ENCODE peak calls at places on chromosomes 5 and 9, in nine cellular contexts. C is hypothalamus; S is GM12891; L is effector CD4-positive, alpha-beta T cell; X is NCI-H2029; V is ovary; M is activated effector memory CD4-positive, alpha-beta T cell treated with Interleukin-2 at 50 U/mL for 16 hours; D is tibial artery; Y is Right ventricle myocardium superior. K is an unnamed sample.
A peak's percentile ranks its signal among the peaks of the same experiment; 100 is the strongest.

GRCh38 chr9:77158772-77159513 is 18.4 kb upstream of the VPS13A start:
- DNase-seq in V (no peak), X (no peak), Y (no peak), D (no peak), S (no peak), M (no peak), C (no peak), L (no peak), K (no peak)

GRCh38 chr9:89594811-89595550 is 9.8 kb upstream of the GADD45G start:
- DNase-seq in D (no peak), V (no peak), Y (no peak), L (no peak), S (no peak), C (no peak), X (no peak), M (no peak), K (no peak)

GRCh38 chr5:126965061-126965475 is 65.3 kb downstream of the MARCHF3 start:
- DNase-seq in D (no peak), X (no peak), M (no peak), V (no peak), Y (no peak), L (no peak), C (no peak), S (no peak), K (no peak)

GRCh38 chr5:67192719-67193464 is 3.7 kb downstream of the CD180 start:
- DNase-seq in S (no peak), V (no peak), D (no peak), M (no peak), X (no peak), L (no peak), Y (no peak), C (no peak), K (no peak)

GRCh38 chr5:13985736-13986418 is 41.4 kb upstream of the DNAH5 start:
- DNase-seq in S (no peak), M (no peak), C (no peak), Y (no peak), X (no peak), L (no peak), V (no peak), D (no peak), K (no peak)

GRCh38 chr5:160266752-160267345 is 37.5 kb downstream of the FABP6 start:
- DNase-seq in L (no peak), S (no peak), V (peak; percentile 79), M (no peak), X (no peak), Y (no peak), C (no peak), D (no peak), K (no peak)

GRCh38 chr5:156920042-156920860 is 42.8 kb downstream of the TIMD4 start:
- DNase-seq in D (no peak), S (no peak), C (no peak), L (no peak), M (no peak), X (no peak), V (no peak), Y (no peak), K (no peak)

GRCh38 chr9:134983506-134984371 is 66.0 kb upstream of the FCN1 start:
- DNase-seq in X (no peak), Y (no peak), C (no peak), L (peak; percentile 0), S (no peak), V (no peak), D (peak; percentile 33), M (no peak), K (no peak)

GRCh38 chr5:72951850-72952468 is 3.9 kb upstream of the FCHO2 start:
- DNase-seq in Y (no peak), M (no peak), X (no peak), V (no peak), L (no peak), D (no peak), C (no peak), S (no peak), K (no peak)

GRCh38 chr5:132812949-132813598 is at the start of gene SOWAHA:
- DNase-seq in Y (peak; percentile 42), X (peak; percentile 36), D (peak; percentile 48), M (no peak), L (no peak), V (no peak), S (no peak), C (peak; percentile 21), K (no peak)

GRCh38 chr9:126009047-126009446 is 261.9 kb downstream of the PBX3 start:
- DNase-seq in D (no peak), L (no peak), S (no peak), X (no peak), C (no peak), M (no peak), V (no peak), Y (no peak), K (no peak)

GRCh38 chr9:86099695-86100364 is 472 bp upstream of the GOLM1 start:
- DNase-seq in V (peak; percentile 49), D (no peak), X (no peak), C (no peak), M (no peak), Y (peak; percentile 55), S (no peak), L (no peak), K (peak; percentile 22)

GRCh38 chr9:22649384-22649783 is 202.8 kb downstream of the DMRTA1 start:
- DNase-seq in V (no peak), C (no peak), X (no peak), S (no peak), D (no peak), M (no peak), Y (no peak), L (no peak), K (no peak)

GRCh38 chr5:26023361-26023760 is 1015.0 kb downstream of the CDH9 start:
- DNase-seq in S (no peak), X (no peak), D (no peak), C (no peak), L (no peak), M (no peak), Y (no peak), V (no peak), K (no peak)

GRCh38 chr9:26296910-26297309 is 595.7 kb downstream of the CAAP1 start:
- DNase-seq in M (no peak), D (no peak), S (no peak), C (no peak), V (no peak), X (no peak), L (no peak), Y (no peak), K (no peak)

GRCh38 chr9:137598943-137599342 is 6.5 kb upstream of the ARRDC1 start:
- DNase-seq in X (no peak), Y (no peak), C (no peak), M (no peak), L (no peak), S (no peak), D (no peak), V (no peak), K (no peak)

GRCh38 chr5:160166973-160167622 is 47.8 kb upstream of the PWWP2A start:
- DNase-seq in D (no peak), S (no peak), M (no peak), V (no peak), L (no peak), Y (no peak), C (no peak), X (no peak), K (no peak)

GRCh38 chr5:119353213-119353612 is 2.6 kb upstream of the TNFAIP8 start:
- DNase-seq in C (no peak), L (no peak), M (no peak), V (no peak), Y (no peak), X (no peak), S (no peak), D (no peak), K (no peak)

GRCh38 chr5:149938272-149938671 is 6.3 kb downstream of the PDE6A start:
- DNase-seq in D (no peak), L (no peak), V (no peak), M (no peak), S (no peak), C (no peak), Y (peak; percentile 84), X (no peak), K (no peak)

GRCh38 chr9:8857330-8858249 is 1058.0 kb upstream of the DMAC1 start:
- DNase-seq in X (no peak), L (no peak), Y (peak; percentile 86), C (peak; percentile 78), S (no peak), D (peak; percentile 82), M (no peak), V (peak; percentile 78), K (peak; percentile 67)

GRCh38 chr9:104927216-104927911 is 591 bp downstream of the ABCA1 start:
- DNase-seq in C (peak; percentile 40), L (no peak), D (peak; percentile 79), X (peak; percentile 27), V (peak; percentile 47), Y (peak; percentile 61), S (peak; percentile 33), M (peak; percentile 15), K (peak; percentile 18)

GRCh38 chr9:95733687-95734659 is 141.5 kb upstream of the ERCC6L2 start:
- DNase-seq in C (no peak), Y (no peak), D (no peak), L (no peak), M (no peak), S (no peak), V (no peak), X (no peak), K (no peak)

GRCh38 chr9:137550241-137550621 is at the start of gene PNPLA7:
- DNase-seq in X (peak; percentile 94), S (peak; percentile 53), Y (peak; percentile 94), D (peak; percentile 96), M (peak; percentile 26), C (peak; percentile 83), V (peak; percentile 85), L (peak; percentile 41), K (peak; percentile 51)

GRCh38 chr9:106203832-106204516 is 509.6 kb downstream of the TMEM38B start:
- DNase-seq in C (no peak), Y (no peak), D (no peak), M (no peak), X (peak; percentile 47), V (no peak), S (no peak), L (no peak), K (no peak)

GRCh38 chr9:69157751-69158466 is 16.2 kb upstream of the TJP2 start:
- DNase-seq in Y (no peak), V (no peak), C (no peak), D (no peak), L (no peak), X (no peak), M (no peak), S (no peak), K (no peak)

GRCh38 chr9:97880336-97880735 is 27.3 kb downstream of the FOXE1 start:
- DNase-seq in D (no peak), X (no peak), L (no peak), M (no peak), S (no peak), Y (no peak), V (no peak), C (no peak), K (no peak)

GRCh38 chr5:149586708-149587318 is 5.5 kb downstream of the ARHGEF37 start:
- DNase-seq in M (no peak), V (no peak), S (no peak), Y (no peak), L (no peak), C (no peak), X (no peak), D (no peak), K (no peak)

GRCh38 chr9:33453286-33453882 is 6.0 kb upstream of the AQP3 start:
- DNase-seq in C (no peak), X (no peak), Y (no peak), D (no peak), L (no peak), V (no peak), S (no peak), M (no peak), K (no peak)

GRCh38 chr5:103254921-103255320 is 3.6 kb upstream of the MACIR start:
- DNase-seq in M (no peak), S (no peak), X (no peak), Y (no peak), D (no peak), V (no peak), C (no peak), L (no peak), K (no peak)

GRCh38 chr5:176697267-176697928 is 50.1 kb downstream of the TSPAN17 start:
- DNase-seq in L (no peak), D (no peak), X (no peak), V (no peak), S (no peak), Y (no peak), M (no peak), C (no peak), K (no peak)

GRCh38 chr5:38420691-38421395 is 135.6 kb downstream of the LIFR start:
- DNase-seq in V (peak; percentile 48), D (peak; percentile 76), Y (no peak), S (peak; percentile 19), L (no peak), X (no peak), C (peak; percentile 15), M (no peak), K (peak; percentile 59)